ENCODE peak calls at places on chromosomes 11 and 22, in four cellular contexts. Q is Caco-2, W is GM23248, S is astrocyte. K is an unnamed sample.

GRCh38 chr11:94773842-94774241 is 5.7 kb downstream of the AMOTL1 start:
- DNase-seq in Q (no peak), W (no peak), S (no peak), K (no peak)

GRCh38 chr11:12235945-12236743 is 125.8 kb downstream of the MICAL2 start:
- DNase-seq in Q (peak), W (peak), S (peak), K (peak)

GRCh38 chr22:35330258-35330861 is 30.7 kb downstream of the TOM1 start:
- DNase-seq in Q (no peak), W (peak), S (peak), K (peak)

GRCh38 chr11:104320091-104320490 is 156.1 kb upstream of the PDGFD start:
- DNase-seq in Q (no peak), W (no peak), S (peak), K (no peak)

GRCh38 chr22:32206774-32207758 is 2.2 kb upstream of the RFPL2 start:
- DNase-seq in Q (peak), W (peak), S (no peak), K (peak)

GRCh38 chr11:34643846-34644245 is 23.0 kb downstream of the EHF start:
- DNase-seq in Q (no peak), W (no peak), S (no peak), K (no peak)

GRCh38 chr11:110097459-110098012 is 4.3 kb downstream of the ZC3H12C start:
- DNase-seq in Q (no peak), W (no peak), S (no peak), K (peak)

GRCh38 chr22:29275819-29276565 is 7.9 kb downstream of the EWSR1 start:
- DNase-seq in Q (no peak), W (no peak), S (no peak), K (no peak)

GRCh38 chr11:72767203-72768062 is 15.2 kb upstream of the ARAP1 start:
- DNase-seq in Q (no peak), W (no peak), S (no peak), K (no peak)

GRCh38 chr11:88420165-88420781 is 82.7 kb upstream of the CTSC start:
- DNase-seq in Q (no peak), W (peak), S (peak), K (peak)

GRCh38 chr22:22821340-22821739 is 66.3 kb upstream of the IGLL5 start:
- DNase-seq in Q (no peak), W (no peak), S (no peak), K (no peak)

GRCh38 chr22:29520851-29521250 is 32.7 kb downstream of the THOC5 start:
- DNase-seq in Q (no peak), W (peak), S (peak), K (peak)

GRCh38 chr11:103091441-103091809 is 535 bp downstream of the DCUN1D5 start:
- DNase-seq in Q (peak), W (peak), S (peak), K (peak)

GRCh38 chr11:103097279-103097678 is 5.3 kb upstream of the DCUN1D5 start:
- DNase-seq in Q (no peak), W (no peak), S (no peak), K (no peak)

GRCh38 chr11:103091024-103091423 is 936 bp downstream of the DCUN1D5 start:
- DNase-seq in Q (peak), W (peak), S (peak), K (peak)

GRCh38 chr11:103086461-103086860 is 5.5 kb downstream of the DCUN1D5 start:
- DNase-seq in Q (no peak), W (peak), S (peak), K (peak)

GRCh38 chr11:103091810-103092524 is at the start of gene DCUN1D5:
- DNase-seq in Q (peak), W (peak), S (peak), K (peak)
- H3K4me3 ChIP-seq in Q (peak), W (peak), S (peak), K (peak)

DNA sequence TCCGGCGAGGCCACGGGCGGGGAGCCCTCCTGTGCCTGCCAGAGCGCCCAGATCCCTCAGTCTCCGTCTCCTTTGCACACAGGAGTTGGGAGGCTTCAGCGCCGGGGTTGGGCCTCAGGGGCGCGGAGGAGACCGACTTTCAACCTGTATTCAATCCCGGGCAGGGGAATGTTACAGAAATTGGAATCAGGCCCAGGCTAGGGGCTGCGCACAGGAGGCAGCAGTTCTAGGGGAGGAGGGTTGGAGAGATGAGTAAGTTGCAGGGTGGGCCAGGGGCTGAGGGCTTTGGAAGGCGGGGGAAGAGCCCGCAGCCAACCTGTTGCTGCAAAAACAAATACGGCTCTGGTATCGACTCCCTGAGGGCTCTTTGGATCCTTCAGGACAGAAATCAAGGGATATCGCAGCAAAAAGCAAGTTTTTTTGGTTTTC is 651 bp upstream of the KCNA4 start:
- DNase-seq in Q (no peak), W (no peak), S (no peak), K (no peak)
- H3K4me3 ChIP-seq in Q (no peak), W (no peak), S (no peak), K (no peak)

GRCh38 chr11:89521294-89521693 is 30.1 kb upstream of the NOX4 start:
- DNase-seq in Q (no peak), W (peak), S (peak), K (no peak)
- H3K4me3 ChIP-seq in Q (no peak), W (no peak), S (no peak), K (no peak)

DNA sequence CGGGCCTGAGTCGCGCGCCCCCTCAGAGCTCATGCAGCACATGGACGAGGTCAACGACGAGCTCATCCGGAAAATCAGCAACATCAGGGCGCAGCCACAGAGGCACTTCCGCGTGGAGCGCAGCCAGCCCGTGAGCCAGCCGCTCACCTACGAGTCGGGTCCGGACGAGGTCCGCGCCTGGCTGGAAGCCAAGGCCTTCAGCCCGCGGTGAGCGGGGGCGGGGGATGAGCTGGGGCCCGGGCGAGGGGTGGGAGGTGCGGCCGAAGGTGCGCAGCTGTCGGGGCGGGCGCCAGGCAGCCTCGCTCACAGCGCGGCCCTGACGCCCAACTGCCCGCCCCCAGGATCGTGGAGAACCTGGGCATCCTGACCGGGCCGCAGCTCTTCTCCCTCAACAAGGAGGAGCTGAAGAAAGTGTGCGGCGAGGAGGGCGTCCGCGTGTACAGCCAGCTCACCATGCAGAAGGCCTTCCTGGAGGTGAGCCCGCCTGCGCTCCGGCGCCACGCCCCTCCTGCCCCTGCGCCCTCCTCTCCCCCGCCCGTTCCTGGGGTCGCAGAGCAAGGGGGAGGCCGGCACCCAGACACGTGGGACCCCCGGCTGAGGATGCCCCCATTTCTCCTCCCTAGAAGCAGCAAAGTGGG is 20.4 kb downstream of the EPS8L2 start:
- DNase-seq in Q (no peak), W (peak), S (peak), K (peak)
- H3K4me3 ChIP-seq in Q (no peak), W (no peak), S (no peak), K (no peak)

GRCh38 chr11:720642-721346 is 14.8 kb downstream of the EPS8L2 start:
- DNase-seq in Q (no peak), W (no peak), S (no peak), K (peak)

GRCh38 chr11:719214-720016 is 13.4 kb downstream of the EPS8L2 start:
- DNase-seq in Q (no peak), W (no peak), S (no peak), K (no peak)

GRCh38 chr11:721347-721912 is 15.4 kb downstream of the EPS8L2 start:
- DNase-seq in Q (no peak), W (no peak), S (no peak), K (no peak)

GRCh38 chr11:721913-722811 is 16.1 kb downstream of the EPS8L2 start:
- DNase-seq in Q (no peak), W (no peak), S (no peak), K (no peak)

GRCh38 chr11:720017-720641 is 14.1 kb downstream of the EPS8L2 start:
- DNase-seq in Q (no peak), W (no peak), S (no peak), K (no peak)
- H3K4me3 ChIP-seq in Q (no peak), W (no peak), S (no peak), K (no peak)

K was measured in epithelial cell of esophagus.